ENCODE peak calls at places on chromosomes 4 and X, in eight cellular contexts. A is tibial nerve, D is left ventricle myocardium inferior, C is endodermal cell, T is ascending aorta, R is PC-3, I is esophagus muscularis mucosa, J is sigmoid colon. Q is an unnamed sample.
A peak's percentile ranks its signal among the peaks of the same experiment; 100 is the strongest.

GRCh38 chr4:84985952-84986351 is 19.5 kb upstream of the WDFY3 start:
- DNase-seq in A (no peak), D (no peak), C (no peak), T (no peak), R (peak; percentile 70), I (no peak), J (no peak), Q (no peak)

GRCh38 chr4:92303621-92304027 is at the start of gene GRID2:
- DNase-seq in A (no peak), D (no peak), C (peak; percentile 91), T (no peak), R (peak; percentile 44), I (no peak), J (no peak), Q (peak; percentile 24)

GRCh38 chr4:35525192-35525978 is 718.9 kb downstream of the ARAP2 start:
- DNase-seq in A (no peak), D (no peak), C (peak; percentile 67), T (no peak), R (peak; percentile 2), I (no peak), J (no peak), Q (no peak)

GRCh38 chr4:125105561-125105960 is 209.2 kb upstream of the FAT4 start:
- DNase-seq in A (no peak), D (no peak), C (no peak), T (no peak), R (no peak), I (no peak), J (no peak), Q (no peak)

GRCh38 chrX:136531951-136532350 is at the start of gene VGLL1:
- DNase-seq in A (no peak), D (no peak), C (no peak), T (no peak), R (peak; percentile 32), I (no peak), J (no peak), Q (no peak)

GRCh38 chr4:83386931-83387897 is 52.6 kb upstream of the HPSE start:
- DNase-seq in A (no peak), D (no peak), C (peak; percentile 61), T (no peak), R (peak; percentile 68), I (peak; percentile 57), J (no peak), Q (no peak)

GRCh38 chrX:110086916-110087484 is 84.1 kb downstream of the TMEM164 start:
- DNase-seq in A (no peak), D (no peak), C (no peak), T (no peak), R (peak; percentile 90), I (no peak), J (no peak), Q (no peak)

GRCh38 chr4:119733431-119733830 is 104.8 kb upstream of the PDE5A start:
- DNase-seq in A (no peak), D (no peak), C (no peak), T (no peak), R (peak; percentile 18), I (no peak), J (no peak), Q (no peak)

GRCh38 chr4:115711575-115711974 is 598.2 kb upstream of the NDST4 start:
- DNase-seq in A (no peak), D (no peak), C (peak; percentile 41), T (no peak), R (peak; percentile 4), I (no peak), J (no peak), Q (no peak)

DNA sequence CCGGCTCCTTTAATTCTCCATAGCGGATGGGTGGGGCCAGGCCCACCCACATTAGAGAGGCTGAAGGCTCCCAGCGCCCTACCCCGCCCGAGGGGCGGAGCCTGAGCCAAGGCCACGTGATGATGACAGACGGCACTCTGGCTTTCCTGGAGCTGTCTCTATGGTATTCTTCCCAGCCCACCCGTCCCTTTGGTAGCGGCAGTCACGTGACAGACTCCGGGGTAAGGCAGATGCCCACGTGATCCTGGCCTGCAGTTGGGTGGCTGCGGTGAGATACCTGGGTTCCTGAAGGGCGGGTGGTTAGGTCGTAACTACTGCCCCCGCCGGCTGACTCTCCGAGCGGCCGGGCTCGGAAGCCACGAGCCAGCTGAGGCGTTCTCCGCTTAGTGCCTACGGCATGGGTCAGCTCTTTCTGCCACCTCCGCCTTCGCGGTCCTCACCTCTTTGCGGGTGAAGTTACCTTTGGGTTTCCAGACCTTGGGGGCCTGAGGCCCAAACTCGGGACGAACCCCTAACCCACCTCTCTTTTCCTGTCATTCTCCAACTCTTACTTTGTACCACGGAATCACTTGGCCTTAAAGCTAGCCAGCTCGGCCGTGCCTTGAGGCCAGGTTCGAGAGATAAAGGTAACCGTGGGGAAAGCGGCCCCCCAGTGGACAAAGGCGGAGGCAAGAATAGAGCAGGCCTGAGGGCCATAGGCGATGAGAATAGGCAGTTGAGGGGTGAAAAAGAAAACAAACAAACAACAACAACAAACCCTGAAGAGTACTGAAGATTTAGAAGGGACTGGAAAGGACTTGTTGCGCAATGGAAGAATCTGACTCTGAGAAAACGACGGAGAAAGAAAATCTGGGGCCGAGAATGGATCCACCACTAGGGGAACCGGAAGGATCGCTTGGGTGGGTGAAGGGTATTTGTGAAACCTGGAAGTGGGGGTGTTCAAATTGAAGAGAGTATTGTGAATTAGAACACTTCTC is at the start of gene RRAGB:
- DNase-seq in A (peak; percentile 90), D (peak; percentile 92), C (peak; percentile 96), T (peak; percentile 96), R (peak; percentile 95), I (peak; percentile 97), J (peak; percentile 97), Q (peak; percentile 94)
- TF ChIP-seq CTCF in A (peak; percentile 60), D (peak; percentile 59), C (peak; percentile 75), T (peak; percentile 60), R (peak; percentile 79), I (peak; percentile 51), J (no peak), Q (peak; percentile 51)

GRCh38 chrX:69503835-69504625 is at the start of gene NALF2:
- DNase-seq in A (no peak), D (peak; percentile 49), C (peak; percentile 93), T (no peak), R (peak; percentile 50), I (no peak), J (peak; percentile 70), Q (peak; percentile 51)

GRCh38 chrX:69507500-69507789 is 3.3 kb downstream of the NALF2 start:
- DNase-seq in A (no peak), D (no peak), C (peak; percentile 32), T (peak; percentile 12), R (no peak), I (no peak), J (no peak), Q (no peak)

GRCh38 chrX:69506617-69507499 is 2.7 kb downstream of the NALF2 start:
- DNase-seq in A (no peak), D (no peak), C (peak; percentile 51), T (no peak), R (no peak), I (no peak), J (no peak), Q (no peak)

GRCh38 chrX:69504626-69505612 is 793 bp downstream of the NALF2 start:
- DNase-seq in A (no peak), D (no peak), C (peak; percentile 56), T (no peak), R (no peak), I (no peak), J (no peak), Q (no peak)

DNA sequence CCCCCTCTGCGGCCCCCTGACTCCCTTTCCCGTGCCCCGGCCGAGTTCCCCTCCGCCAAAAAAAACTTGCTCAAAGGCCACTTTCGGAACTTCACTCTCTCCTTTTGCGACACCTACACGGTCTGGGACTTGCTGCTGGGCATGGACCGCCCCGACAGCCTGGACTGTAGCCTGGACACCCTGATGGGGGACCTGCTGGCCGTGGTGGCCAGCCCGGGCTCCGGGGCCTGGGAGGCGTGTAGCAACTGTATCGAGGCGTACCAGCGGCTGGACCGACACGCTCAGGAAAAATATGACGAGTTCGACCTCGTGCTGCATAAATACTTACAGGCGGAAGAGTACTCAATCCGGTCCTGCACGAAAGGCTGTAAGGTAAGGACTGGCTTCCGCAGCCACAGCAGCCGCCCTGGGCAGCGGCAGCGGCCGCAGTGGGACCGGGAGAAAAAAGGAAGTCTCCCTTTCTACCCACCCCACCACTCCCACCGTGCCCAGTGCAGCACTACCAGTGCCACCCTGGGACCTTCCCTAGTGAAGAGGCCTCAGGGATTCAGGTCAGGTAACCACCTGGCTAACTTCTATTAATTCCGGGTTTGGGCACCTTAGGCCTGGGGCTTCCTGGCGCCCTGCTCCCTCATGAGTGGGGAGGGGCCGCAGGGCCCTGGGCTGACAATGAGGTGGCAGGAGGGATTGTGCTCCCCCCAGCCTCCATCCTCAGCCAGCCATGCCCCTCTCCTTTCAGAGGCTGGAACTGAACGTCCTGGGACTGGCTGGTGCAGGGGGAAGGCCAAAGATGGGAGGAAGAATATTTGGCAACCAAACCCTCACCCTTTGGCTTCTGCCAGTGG is 1.9 kb downstream of the NALF2 start:
- DNase-seq in A (no peak), D (no peak), C (peak; percentile 40), T (no peak), R (no peak), I (peak; percentile 31), J (no peak), Q (no peak)
- H3K27me3 ChIP-seq in A (no peaks in the 10 kb centered on the region), D (peaks cover 19% of the 10 kb centered on the region), C (no peaks in the 10 kb centered on the region), T (no peaks in the 10 kb centered on the region), R (peaks cover 24% of the 10 kb centered on the region), I (peaks cover 21% of the 10 kb centered on the region), J (peaks cover 36% of the 10 kb centered on the region), Q (no peaks in the 10 kb centered on the region)

DNA sequence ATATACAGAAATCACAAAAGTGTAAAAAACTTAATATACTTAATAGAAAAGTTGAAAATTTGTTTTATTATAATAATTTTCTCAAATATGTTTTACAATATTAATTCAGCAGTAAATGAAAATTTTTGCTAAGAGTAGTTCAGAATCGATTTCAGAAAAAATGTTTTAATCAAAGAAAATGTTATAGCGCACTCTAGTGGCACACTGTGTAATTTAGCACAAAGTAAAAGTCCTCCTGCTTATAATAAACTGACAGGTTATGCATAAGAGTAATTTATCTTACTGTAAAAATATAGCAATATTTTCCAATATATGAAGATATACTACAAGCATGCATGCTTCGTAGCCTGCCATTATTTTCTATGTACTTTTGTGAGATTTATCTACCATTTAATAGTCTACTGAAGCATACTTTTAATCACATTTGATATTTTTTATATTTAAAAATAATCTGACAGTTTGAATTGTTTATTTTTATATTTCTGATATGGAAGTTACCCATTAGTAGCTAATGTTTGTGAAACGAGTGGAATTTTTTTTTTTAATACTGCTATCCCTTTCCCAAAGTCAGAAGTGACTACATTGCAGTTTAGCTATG is 217.9 kb upstream of the KLHL4 start:
- DNase-seq in A (no peak), D (no peak), C (no peak), T (no peak), R (peak; percentile 49), I (no peak), J (no peak), Q (no peak)
- TF ChIP-seq CTCF in A (no peak), D (peak; percentile 53), C (peak; percentile 92), T (peak; percentile 43), R (peak; percentile 57), I (peak; percentile 46), J (no peak), Q (no peak)

DNA sequence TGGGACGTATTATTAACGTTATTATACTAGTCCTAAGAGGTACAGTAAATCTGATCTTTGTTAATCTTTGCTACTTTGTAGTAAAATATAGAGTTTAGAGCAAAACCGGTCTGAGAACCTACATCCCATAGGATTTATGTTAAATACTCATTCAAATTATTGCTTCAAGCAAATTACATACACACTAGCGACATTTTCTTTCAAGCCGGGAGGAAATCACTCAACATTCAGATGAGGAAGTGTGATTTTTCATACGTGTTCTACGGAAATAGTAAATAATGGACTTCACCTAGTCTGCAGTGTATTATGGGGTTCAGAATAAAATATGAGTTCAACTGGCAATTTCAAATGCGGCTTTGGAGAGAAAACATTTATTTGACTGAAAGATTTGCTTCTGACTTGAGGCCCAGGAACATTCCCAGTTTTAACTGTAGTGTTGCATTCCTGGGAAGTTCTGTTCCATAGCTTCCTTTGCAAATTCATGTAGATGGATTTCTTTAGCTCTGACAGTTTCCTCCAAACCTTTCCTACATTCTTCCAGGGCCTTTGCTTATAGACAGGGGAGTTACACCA is 5.2 kb upstream of the HAND2 start:
- DNase-seq in A (no peak), D (no peak), C (no peak), T (no peak), R (no peak), I (no peak), J (no peak), Q (no peak)
- H3K27me3 ChIP-seq in A (peaks cover 5% of the 10 kb centered on the region), D (peaks cover 96% of the 10 kb centered on the region), C (peaks cover 100% of the 10 kb centered on the region), T (no peaks in the 10 kb centered on the region), R (peaks cover 100% of the 10 kb centered on the region), I (no peaks in the 10 kb centered on the region), J (no peaks in the 10 kb centered on the region), Q (no peaks in the 10 kb centered on the region)